ENCODE peak calls at places on chromosomes 1 and 21, in four cellular contexts. H, Z, N and D are unnamed samples.
A peak's percentile ranks its signal among the peaks of the same experiment; 100 is the strongest.

GRCh38 chr21:25039461-25040380 is 567.6 kb downstream of the MRPL39 start:
- DNase-seq in H (no peak), Z (peak; percentile 5), N (no peak), D (peak; percentile 15)

GRCh38 chr1:206713910-206714312 is 29.2 kb downstream of the MAPKAPK2 start:
- DNase-seq in N (no peak), Z (peak; percentile 62), H (no peak), D (no peak)

GRCh38 chr1:28197682-28198415 is 21.4 kb upstream of the PTAFR start:
- DNase-seq in Z (no peak), H (no peak), N (no peak), D (no peak)

GRCh38 chr1:65165269-65166002 is 17.4 kb downstream of the AK4 start:
- DNase-seq in Z (no peak), N (no peak), H (peak; percentile 21), D (no peak)

GRCh38 chr1:1169429-1170214 is 4.1 kb upstream of the TTLL10 start:
- DNase-seq in N (no peak), H (peak; percentile 7), Z (no peak), D (no peak)

GRCh38 chr1:22331618-22332017 is 120.0 kb upstream of the ZBTB40 start:
- DNase-seq in Z (no peak), H (no peak), N (no peak), D (no peak)

GRCh38 chr1:166869318-166870099 is 6.6 kb downstream of the TADA1 start:
- DNase-seq in Z (no peak), N (no peak), H (no peak), D (no peak)

GRCh38 chr1:65420590-65421340 is at the start of the genes LEPR and LEPROT:
- DNase-seq in H (no peak), Z (peak; percentile 38), N (no peak), D (no peak)

GRCh38 chr1:184649500-184649899 is 105.2 kb downstream of the EDEM3 start:
- DNase-seq in Z (peak; percentile 51), H (no peak), N (no peak), D (peak; percentile 66)

GRCh38 chr1:43774359-43774758 is 67.0 kb downstream of the ST3GAL3 start:
- DNase-seq in N (no peak), Z (peak; percentile 84), H (no peak), D (no peak)

GRCh38 chr1:43276673-43277072 is 6.9 kb downstream of the TMEM125 start:
- DNase-seq in N (no peak), Z (no peak), H (no peak), D (no peak)

GRCh38 chr1:15153184-15153841 is at the start of gene TMEM51:
- DNase-seq in N (peak; percentile 32), H (peak; percentile 73), Z (peak; percentile 64), D (peak; percentile 45)

GRCh38 chr1:11787804-11788436 is 17.8 kb downstream of the MTHFR start:
- DNase-seq in H (no peak), N (no peak), Z (no peak), D (no peak)

GRCh38 chr1:152580433-152580832 is at the start of gene LCE3D:
- DNase-seq in N (no peak), H (no peak), Z (peak; percentile 0), D (no peak)